ENCODE peak calls at places on chromosome 14, in nine cellular contexts. D is iPS DF 19.7, K is head of caudate nucleus, A is AG10803, J is sciatic nerve, R is WERI-Rb-1, O is NT2/D1, X is K562, Q is amniotic stem cell. W is an unnamed sample.

GRCh38 chr14:77053046-77053841 is 24.7 kb upstream of the IRF2BPL start:
- DNase-seq in A (peak; percentile 70), D (no peak), R (peak; percentile 84), Q (no peak), X (peak; percentile 71), J (peak; percentile 86), O (no peak), K (peak; percentile 57), W (peak; percentile 73)

GRCh38 chr14:103736546-103737431 is 21.2 kb downstream of the ZFYVE21 start:
- DNase-seq in X (no peak), Q (no peak), R (no peak), A (no peak), J (peak; percentile 35), K (peak; percentile 57), O (no peak), D (no peak), W (no peak)

GRCh38 chr14:77151245-77151644 is 9.7 kb upstream of the ZDHHC22 start:
- DNase-seq in D (no peak), X (peak; percentile 31), R (peak; percentile 53), O (no peak), K (no peak), J (no peak), A (no peak), Q (no peak), W (peak; percentile 18)

GRCh38 chr14:70771781-70772212 is 37.5 kb downstream of the MAP3K9 start:
- DNase-seq in D (peak; percentile 23), X (no peak), Q (no peak), K (no peak), A (no peak), J (no peak), O (no peak), R (no peak), W (no peak)

GRCh38 chr14:104425171-104425681 is 154.3 kb upstream of the C14orf180 start:
- DNase-seq in O (no peak), D (no peak), R (no peak), Q (no peak), J (peak; percentile 27), X (no peak), K (no peak), A (no peak), W (no peak)

GRCh38 chr14:52076334-52076733 is 7.5 kb upstream of the NID2 start:
- DNase-seq in K (no peak), D (no peak), J (no peak), X (no peak), R (no peak), Q (no peak), O (no peak), A (peak; percentile 54), W (peak; percentile 77)

GRCh38 chr14:57512221-57512620 is 18.6 kb upstream of the CCDC198 start:
- DNase-seq in K (no peak), R (no peak), O (no peak), D (no peak), J (no peak), Q (no peak), X (no peak), A (no peak), W (no peak)

GRCh38 chr14:61355892-61356325 is 34.5 kb downstream of the PRKCH start:
- DNase-seq in A (peak; percentile 17), D (peak; percentile 75), R (no peak), O (peak; percentile 20), J (no peak), X (no peak), Q (no peak), K (peak; percentile 25), W (peak; percentile 76)

GRCh38 chr14:24312736-24313507 is 1.6 kb downstream of the LTB4R start:
- DNase-seq in K (no peak), R (no peak), D (no peak), A (no peak), X (no peak), J (no peak), Q (no peak), O (no peak), W (no peak)

GRCh38 chr14:74326369-74327152 is 21.7 kb upstream of the VRTN start:
- DNase-seq in K (no peak), O (peak; percentile 94), R (no peak), Q (no peak), A (no peak), J (no peak), D (peak; percentile 98), X (no peak), W (no peak)

GRCh38 chr14:67514203-67514607 is 18.9 kb upstream of the PLEKHH1 start:
- DNase-seq in K (no peak), Q (no peak), O (no peak), R (no peak), A (no peak), J (no peak), X (no peak), D (no peak), W (no peak)

GRCh38 chr14:61132894-61133293 is 148.2 kb downstream of the TMEM30B start:
- DNase-seq in K (no peak), J (no peak), O (no peak), R (no peak), D (no peak), A (no peak), Q (no peak), X (no peak), W (no peak)

GRCh38 chr14:70905316-70905715 is 1.9 kb upstream of the PCNX1 start:
- DNase-seq in O (no peak), A (peak; percentile 93), K (no peak), Q (no peak), R (peak; percentile 24), J (no peak), X (no peak), D (no peak), W (peak; percentile 64)

GRCh38 chr14:90828642-90829487 is 12.6 kb upstream of the TTC7B start:
- DNase-seq in K (no peak), D (no peak), A (no peak), O (no peak), Q (no peak), X (no peak), J (no peak), R (no peak), W (no peak)

GRCh38 chr14:52949711-52950409 is 990 bp downstream of the FERMT2 start:
- DNase-seq in X (no peak), Q (no peak), K (peak; percentile 21), J (no peak), D (no peak), O (no peak), R (no peak), A (peak; percentile 49), W (peak; percentile 62)

GRCh38 chr14:105050551-105050897 is 14.7 kb downstream of the GPR132 start:
- DNase-seq in A (peak; percentile 25), X (peak; percentile 34), J (no peak), K (no peak), R (no peak), O (no peak), Q (no peak), D (no peak), W (peak; percentile 67)

GRCh38 chr14:37565550-37565949 is 29.5 kb downstream of the FOXA1 start:
- DNase-seq in J (no peak), K (no peak), X (no peak), D (no peak), A (no peak), O (no peak), R (no peak), Q (no peak), W (no peak)

GRCh38 chr14:104942586-104942985 is 17.9 kb downstream of the PLD4 start:
- DNase-seq in D (no peak), A (no peak), O (no peak), R (peak; percentile 3), X (no peak), J (no peak), Q (no peak), K (no peak), W (no peak)

GRCh38 chr14:100633406-100633805 is 46.2 kb upstream of the BEGAIN start:
- DNase-seq in K (no peak), Q (no peak), R (no peak), J (no peak), D (no peak), X (no peak), O (no peak), A (no peak), W (no peak)

GRCh38 chr14:68563256-68564131 is 229.4 kb downstream of the ZFP36L1 start:
- DNase-seq in A (peak; percentile 94), Q (no peak), D (no peak), O (no peak), R (no peak), J (no peak), K (no peak), X (no peak), W (peak; percentile 23)

GRCh38 chr14:52119030-52119429 is 50.2 kb upstream of the NID2 start:
- DNase-seq in X (no peak), D (no peak), A (no peak), J (no peak), R (no peak), Q (no peak), O (no peak), K (peak; percentile 60), W (no peak)

GRCh38 chr14:23632461-23633159 is 3.6 kb upstream of the DHRS2 start:
- DNase-seq in X (no peak), D (no peak), Q (no peak), K (no peak), R (no peak), O (no peak), A (no peak), J (no peak), W (no peak)

GRCh38 chr14:87494010-87494409 is 499.0 kb downstream of the GALC start:
- DNase-seq in Q (no peak), R (no peak), O (no peak), K (no peak), X (no peak), A (no peak), D (no peak), J (no peak), W (no peak)

GRCh38 chr14:57560681-57561080 is 67.0 kb upstream of the CCDC198 start:
- DNase-seq in A (no peak), K (no peak), O (no peak), R (no peak), D (no peak), J (no peak), Q (no peak), X (no peak), W (no peak)

GRCh38 chr14:20262642-20263128 is 23.6 kb downstream of the OR11H4 start:
- DNase-seq in J (no peak), A (peak; percentile 67), O (no peak), D (peak; percentile 15), Q (no peak), K (no peak), X (no peak), R (no peak), W (peak; percentile 93)

GRCh38 chr14:61570188-61570960 is 124.9 kb upstream of the HIF1A start:
- DNase-seq in R (no peak), D (no peak), Q (no peak), K (no peak), J (no peak), O (no peak), A (peak; percentile 57), X (no peak), W (peak; percentile 66)

GRCh38 chr14:68216957-68217356 is 397.4 kb downstream of the RAD51B start:
- DNase-seq in D (no peak), O (no peak), J (no peak), X (no peak), K (no peak), A (no peak), R (no peak), Q (no peak), W (no peak)

GRCh38 chr14:92546347-92547053 is 32.9 kb downstream of the RIN3 start:
- DNase-seq in X (no peak), Q (no peak), K (no peak), D (no peak), R (no peak), A (no peak), J (no peak), O (no peak), W (peak; percentile 51)

GRCh38 chr14:86022031-86022629 is 492.2 kb downstream of the FLRT2 start:
- DNase-seq in O (no peak), D (no peak), J (no peak), K (no peak), Q (no peak), A (no peak), R (no peak), X (no peak), W (peak; percentile 86)

GRCh38 chr14:61690039-61690438 is 5.3 kb upstream of the HIF1A start:
- DNase-seq in A (no peak), X (no peak), Q (no peak), D (no peak), O (no peak), K (no peak), R (no peak), J (no peak), W (no peak)

GRCh38 chr14:45810152-45810872 is 557.3 kb upstream of the MIS18BP1 start:
- DNase-seq in A (no peak), K (no peak), J (no peak), Q (no peak), R (peak; percentile 8), O (no peak), X (no peak), D (no peak), W (peak; percentile 13)

W was measured in EL.